ENCODE peak calls at places on chromosomes 11 and 22, in six cellular contexts. D is GM04504; J is GM20000; G is uterus; I is astrocyte of the cerebellum; Q is stimulated activated CD4-positive, alpha-beta T cell treated with anti-CD3 and anti-CD28 coated beads, Interleukin-12 subunit alpha, Interleukin-12 subunit beta, amount 100 ng/mL, for 24 hours. F is an unnamed sample.

GRCh38 chr11:78689558-78690153 is 115.0 kb upstream of the NARS2 start:
- DNase-seq in D (no peak), J (no peak), G (no peak), I (no peak), Q (no peak), F (no peak)

GRCh38 chr11:61685611-61685955 is 5.4 kb downstream of the DAGLA start:
- DNase-seq in D (no peak), J (no peak), G (no peak), I (no peak), Q (no peak), F (no peak)

GRCh38 chr11:128421577-128421976 is 165.8 kb downstream of the ETS1 start:
- DNase-seq in D (no peak), J (no peak), G (no peak), I (no peak), Q (no peak), F (no peak)

GRCh38 chr11:114302663-114303062 is 6.5 kb downstream of the NNMT start:
- DNase-seq in D (no peak), J (no peak), G (no peak), I (no peak), Q (no peak), F (no peak)

GRCh38 chr11:95230054-95231034 is 658 bp downstream of the SESN3 start:
- DNase-seq in D (no peak), J (peak; percentile 16), G (peak; percentile 28), I (no peak), Q (no peak), F (peak; percentile 16)

GRCh38 chr11:134215836-134216235 is 7.9 kb downstream of the NCAPD3 start:
- DNase-seq in D (no peak), J (no peak), G (no peak), I (no peak), Q (no peak), F (no peak)

GRCh38 chr11:120807414-120808150 is 216.3 kb upstream of the TBCEL start:
- DNase-seq in D (peak; percentile 24), J (no peak), G (no peak), I (peak; percentile 88), Q (no peak), F (no peak)

GRCh38 chr11:119168471-119169271 is at the start of gene NLRX1:
- DNase-seq in D (peak; percentile 60), J (peak; percentile 96), G (peak; percentile 86), I (peak; percentile 40), Q (peak; percentile 75), F (peak; percentile 76)

GRCh38 chr22:27480487-27480886 is 321.1 kb downstream of the MN1 start:
- DNase-seq in D (no peak), J (no peak), G (no peak), I (no peak), Q (no peak), F (no peak)

GRCh38 chr11:43503417-43503816 is 144.7 kb downstream of the TTC17 start:
- DNase-seq in D (no peak), J (no peak), G (no peak), I (no peak), Q (no peak), F (no peak)

GRCh38 chr11:12411806-12412727 is 34.7 kb downstream of the PARVA start:
- DNase-seq in D (peak; percentile 84), J (peak; percentile 19), G (peak; percentile 80), I (peak; percentile 73), Q (no peak), F (no peak)

GRCh38 chr22:39574779-39575551 is 4.4 kb downstream of the CACNA1I start:
- DNase-seq in D (peak; percentile 53), J (no peak), G (no peak), I (peak; percentile 47), Q (no peak), F (no peak)

GRCh38 chr22:43392385-43392989 is 19.3 kb upstream of the MPPED1 start:
- DNase-seq in D (no peak), J (no peak), G (no peak), I (no peak), Q (no peak), F (no peak)

GRCh38 chr22:42932857-42933782 is 76.0 kb upstream of the ARFGAP3 start:
- DNase-seq in D (no peak), J (peak; percentile 75), G (no peak), I (no peak), Q (no peak), F (no peak)

GRCh38 chr11:119520400-119520799 is 97.4 kb upstream of the THY1 start:
- DNase-seq in D (no peak), J (no peak), G (no peak), I (no peak), Q (no peak), F (no peak)